ENCODE peak calls at places on chromosome 6, in seven cellular contexts. One of them, this sample, is unnamed.

GRCh38 chr6:28758046-28758817 is 165.6 kb downstream of the TRIM27 start:
- DNase-seq in GM23338: peak
- DNase-seq in HS-5: peak
- DNase-seq in caudate nucleus: no peak
- DNase-seq in dorsolateral prefrontal cortex: no peak
- DNase-seq in CD8-positive, alpha-beta memory T cell: no peak
- DNase-seq in AG08395: no peak
- DNase-seq in this sample: no peak

GRCh38 chr6:44151348-44152108 is 7.1 kb upstream of the CAPN11 start:
- DNase-seq in CD8-positive, alpha-beta memory T cell: peak
- DNase-seq in caudate nucleus: peak
- DNase-seq in AG08395: peak
- DNase-seq in dorsolateral prefrontal cortex: peak
- DNase-seq in HS-5: no peak
- DNase-seq in GM23338: peak
- DNase-seq in this sample: no peak

GRCh38 chr6:10882654-10883053 is 813 bp upstream of the GCM2 start:
- DNase-seq in CD8-positive, alpha-beta memory T cell: no peak
- DNase-seq in dorsolateral prefrontal cortex: no peak
- DNase-seq in caudate nucleus: no peak
- DNase-seq in HS-5: no peak
- DNase-seq in AG08395: no peak
- DNase-seq in GM23338: no peak
- DNase-seq in this sample: no peak

GRCh38 chr6:69578366-69578890 is 218.4 kb downstream of the LMBRD1 start:
- DNase-seq in HS-5: no peak
- DNase-seq in dorsolateral prefrontal cortex: no peak
- DNase-seq in CD8-positive, alpha-beta memory T cell: no peak
- DNase-seq in caudate nucleus: no peak
- DNase-seq in AG08395: no peak
- DNase-seq in GM23338: no peak
- DNase-seq in this sample: no peak

GRCh38 chr6:56593801-56594318 is 48.8 kb downstream of the DST start:
- DNase-seq in caudate nucleus: no peak
- DNase-seq in CD8-positive, alpha-beta memory T cell: no peak
- DNase-seq in AG08395: peak
- DNase-seq in dorsolateral prefrontal cortex: no peak
- DNase-seq in GM23338: no peak
- DNase-seq in HS-5: no peak
- DNase-seq in this sample: no peak

GRCh38 chr6:11900662-11901598 is 111.2 kb upstream of the HIVEP1 start:
- DNase-seq in dorsolateral prefrontal cortex: no peak
- DNase-seq in HS-5: no peak
- DNase-seq in caudate nucleus: no peak
- DNase-seq in AG08395: no peak
- DNase-seq in GM23338: peak
- DNase-seq in CD8-positive, alpha-beta memory T cell: no peak
- DNase-seq in this sample: no peak

GRCh38 chr6:70685494-70686180 is 18.0 kb downstream of the SMAP1 start:
- DNase-seq in AG08395: no peak
- DNase-seq in dorsolateral prefrontal cortex: no peak
- DNase-seq in CD8-positive, alpha-beta memory T cell: no peak
- DNase-seq in HS-5: no peak
- DNase-seq in caudate nucleus: no peak
- DNase-seq in GM23338: no peak
- DNase-seq in this sample: no peak

GRCh38 chr6:154154389-154154967 is 115.4 kb downstream of the OPRM1 start:
- DNase-seq in dorsolateral prefrontal cortex: peak
- DNase-seq in HS-5: peak
- DNase-seq in caudate nucleus: peak
- DNase-seq in GM23338: peak
- DNase-seq in AG08395: peak
- DNase-seq in CD8-positive, alpha-beta memory T cell: peak
- DNase-seq in this sample: peak

GRCh38 chr6:26394289-26394688 is 7.8 kb upstream of the BTN3A1 start:
- DNase-seq in HS-5: peak
- DNase-seq in AG08395: peak
- DNase-seq in CD8-positive, alpha-beta memory T cell: no peak
- DNase-seq in dorsolateral prefrontal cortex: no peak
- DNase-seq in GM23338: no peak
- DNase-seq in caudate nucleus: no peak
- DNase-seq in this sample: no peak

GRCh38 chr6:168206681-168207274 is 112.8 kb downstream of the DACT2 start:
- DNase-seq in caudate nucleus: no peak
- DNase-seq in HS-5: no peak
- DNase-seq in CD8-positive, alpha-beta memory T cell: no peak
- DNase-seq in dorsolateral prefrontal cortex: no peak
- DNase-seq in GM23338: no peak
- DNase-seq in AG08395: no peak
- DNase-seq in this sample: no peak

GRCh38 chr6:20348091-20348490 is 53.6 kb upstream of the E2F3 start:
- DNase-seq in caudate nucleus: no peak
- DNase-seq in CD8-positive, alpha-beta memory T cell: no peak
- DNase-seq in GM23338: no peak
- DNase-seq in dorsolateral prefrontal cortex: no peak
- DNase-seq in AG08395: no peak
- DNase-seq in HS-5: no peak
- DNase-seq in this sample: no peak

GRCh38 chr6:131173680-131174079 is 38.4 kb downstream of the AKAP7 start:
- DNase-seq in GM23338: peak
- DNase-seq in HS-5: peak
- DNase-seq in dorsolateral prefrontal cortex: no peak
- DNase-seq in caudate nucleus: no peak
- DNase-seq in AG08395: peak
- DNase-seq in CD8-positive, alpha-beta memory T cell: no peak
- DNase-seq in this sample: no peak

GRCh38 chr6:54835176-54835575 is 11.4 kb upstream of the FAM83B start:
- DNase-seq in dorsolateral prefrontal cortex: no peak
- DNase-seq in GM23338: no peak
- DNase-seq in CD8-positive, alpha-beta memory T cell: no peak
- DNase-seq in AG08395: no peak
- DNase-seq in caudate nucleus: no peak
- DNase-seq in HS-5: no peak
- DNase-seq in this sample: no peak

GRCh38 chr6:52998603-52999002 is 3.5 kb upstream of the GSTA4 start:
- DNase-seq in caudate nucleus: no peak
- DNase-seq in CD8-positive, alpha-beta memory T cell: no peak
- DNase-seq in dorsolateral prefrontal cortex: no peak
- DNase-seq in GM23338: no peak
- DNase-seq in HS-5: no peak
- DNase-seq in AG08395: no peak
- DNase-seq in this sample: no peak

GRCh38 chr6:33405541-33405940 is 5.3 kb upstream of the PHF1 start:
- DNase-seq in dorsolateral prefrontal cortex: no peak
- DNase-seq in CD8-positive, alpha-beta memory T cell: no peak
- DNase-seq in caudate nucleus: no peak
- DNase-seq in GM23338: no peak
- DNase-seq in AG08395: no peak
- DNase-seq in HS-5: no peak
- DNase-seq in this sample: no peak

GRCh38 chr6:148455225-148455624 is 112.6 kb downstream of the SASH1 start:
- DNase-seq in CD8-positive, alpha-beta memory T cell: no peak
- DNase-seq in caudate nucleus: no peak
- DNase-seq in GM23338: no peak
- DNase-seq in dorsolateral prefrontal cortex: no peak
- DNase-seq in AG08395: no peak
- DNase-seq in HS-5: no peak
- DNase-seq in this sample: no peak

GRCh38 chr6:107560657-107561056 is 70.7 kb downstream of the SOBP start:
- DNase-seq in HS-5: no peak
- DNase-seq in AG08395: peak
- DNase-seq in CD8-positive, alpha-beta memory T cell: no peak
- DNase-seq in GM23338: peak
- DNase-seq in dorsolateral prefrontal cortex: no peak
- DNase-seq in caudate nucleus: no peak
- DNase-seq in this sample: no peak

GRCh38 chr6:70413829-70414494 is 654 bp downstream of the FAM135A start:
- DNase-seq in CD8-positive, alpha-beta memory T cell: no peak
- DNase-seq in GM23338: peak
- DNase-seq in caudate nucleus: peak
- DNase-seq in dorsolateral prefrontal cortex: peak
- DNase-seq in AG08395: peak
- DNase-seq in HS-5: no peak
- DNase-seq in this sample: no peak

GRCh38 chr6:42359021-42359420 is 92.7 kb downstream of the TRERF1 start:
- DNase-seq in caudate nucleus: no peak
- DNase-seq in GM23338: no peak
- DNase-seq in HS-5: no peak
- DNase-seq in dorsolateral prefrontal cortex: no peak
- DNase-seq in CD8-positive, alpha-beta memory T cell: no peak
- DNase-seq in AG08395: peak
- DNase-seq in this sample: no peak

GRCh38 chr6:125930810-125931418 is 25.7 kb upstream of the HINT3 start:
- DNase-seq in dorsolateral prefrontal cortex: no peak
- DNase-seq in AG08395: no peak
- DNase-seq in CD8-positive, alpha-beta memory T cell: no peak
- DNase-seq in HS-5: no peak
- DNase-seq in caudate nucleus: no peak
- DNase-seq in GM23338: no peak
- DNase-seq in this sample: no peak

GRCh38 chr6:117483645-117484016 is 1.2 kb downstream of the DCBLD1 start:
- DNase-seq in dorsolateral prefrontal cortex: no peak
- DNase-seq in caudate nucleus: no peak
- DNase-seq in GM23338: peak
- DNase-seq in CD8-positive, alpha-beta memory T cell: no peak
- DNase-seq in HS-5: no peak
- DNase-seq in AG08395: peak
- DNase-seq in this sample: no peak

GRCh38 chr6:19024737-19025136 is 637.6 kb downstream of the RNF144B start:
- DNase-seq in caudate nucleus: no peak
- DNase-seq in AG08395: peak
- DNase-seq in dorsolateral prefrontal cortex: no peak
- DNase-seq in HS-5: no peak
- DNase-seq in GM23338: peak
- DNase-seq in CD8-positive, alpha-beta memory T cell: no peak
- DNase-seq in this sample: peak

GRCh38 chr6:115838763-115839401 is 221.8 kb downstream of the FRK start:
- DNase-seq in HS-5: peak
- DNase-seq in AG08395: peak
- DNase-seq in CD8-positive, alpha-beta memory T cell: no peak
- DNase-seq in dorsolateral prefrontal cortex: no peak
- DNase-seq in caudate nucleus: no peak
- DNase-seq in GM23338: peak
- DNase-seq in this sample: no peak

GRCh38 chr6:134523051-134523450 is 205.1 kb upstream of the SGK1 start:
- DNase-seq in dorsolateral prefrontal cortex: no peak
- DNase-seq in AG08395: no peak
- DNase-seq in caudate nucleus: no peak
- DNase-seq in CD8-positive, alpha-beta memory T cell: no peak
- DNase-seq in GM23338: no peak
- DNase-seq in HS-5: no peak
- DNase-seq in this sample: no peak

GRCh38 chr6:148324297-148325007 is 18.2 kb upstream of the SASH1 start:
- DNase-seq in dorsolateral prefrontal cortex: no peak
- DNase-seq in AG08395: peak
- DNase-seq in CD8-positive, alpha-beta memory T cell: no peak
- DNase-seq in HS-5: peak
- DNase-seq in GM23338: no peak
- DNase-seq in caudate nucleus: no peak
- DNase-seq in this sample: no peak

GRCh38 chr6:166691199-166691598 is 64.1 kb upstream of the RPS6KA2 start:
- DNase-seq in CD8-positive, alpha-beta memory T cell: no peak
- DNase-seq in caudate nucleus: no peak
- DNase-seq in HS-5: no peak
- DNase-seq in AG08395: no peak
- DNase-seq in dorsolateral prefrontal cortex: peak
- DNase-seq in GM23338: no peak
- DNase-seq in this sample: no peak

GRCh38 chr6:36783603-36784378 is 55.5 kb downstream of the CPNE5 start:
- DNase-seq in caudate nucleus: no peak
- DNase-seq in AG08395: no peak
- DNase-seq in HS-5: no peak
- DNase-seq in CD8-positive, alpha-beta memory T cell: no peak
- DNase-seq in dorsolateral prefrontal cortex: no peak
- DNase-seq in GM23338: no peak
- DNase-seq in this sample: no peak

GRCh38 chr6:26309731-26310142 is 55.3 kb upstream of the BTN3A2 start:
- DNase-seq in GM23338: no peak
- DNase-seq in AG08395: no peak
- DNase-seq in HS-5: peak
- DNase-seq in CD8-positive, alpha-beta memory T cell: no peak
- DNase-seq in dorsolateral prefrontal cortex: no peak
- DNase-seq in caudate nucleus: no peak
- DNase-seq in this sample: no peak

GRCh38 chr6:157669747-157670216 is 153.3 kb upstream of the SNX9 start:
- DNase-seq in GM23338: peak
- DNase-seq in HS-5: no peak
- DNase-seq in AG08395: peak
- DNase-seq in CD8-positive, alpha-beta memory T cell: no peak
- DNase-seq in dorsolateral prefrontal cortex: peak
- DNase-seq in caudate nucleus: peak
- DNase-seq in this sample: no peak